ENCODE peak calls at places on chromosomes 11 and 22, in nine cellular contexts. Z is ovary; T is GM12865; S is CD8-positive, alpha-beta T cell; N is HFF-Myc; G is fibroblast of mammary gland; D is HAP-1; M is fibroblast of villous mesenchyme; Q is transverse colon. W is an unnamed sample.

GRCh38 chr11:128908391-128909246 is 17.5 kb downstream of the KCNJ5 start:
- DNase-seq in D (no peak), S (no peak), M (peak), T (no peak), G (peak), Q (peak), N (peak), Z (peak), W (no peak)

GRCh38 chr11:26399336-26399735 is 67.4 kb downstream of the ANO3 start:
- DNase-seq in Q (no peak), G (peak), N (no peak), S (no peak), T (no peak), Z (no peak), M (no peak), D (no peak), W (no peak)

GRCh38 chr22:36737776-36738175 is 34.2 kb upstream of the CACNG2 start:
- DNase-seq in N (no peak), S (no peak), Z (no peak), G (no peak), M (no peak), T (no peak), Q (peak), D (no peak), W (no peak)

GRCh38 chr22:40436460-40437431 is 66.4 kb downstream of the SGSM3 start:
- DNase-seq in D (peak), M (peak), T (peak), G (peak), Q (peak), S (no peak), N (no peak), Z (peak), W (peak)

GRCh38 chr11:34537636-34538035 is 24.0 kb upstream of the ELF5 start:
- DNase-seq in M (no peak), T (no peak), Z (no peak), S (no peak), D (no peak), N (no peak), G (no peak), Q (no peak), W (no peak)

GRCh38 chr11:130068986-130069683 is 559 bp upstream of the APLP2 start:
- DNase-seq in T (no peak), M (peak), Z (no peak), Q (peak), G (peak), N (peak), S (peak), D (peak), W (peak)

GRCh38 chr11:79466411-79466810 is 25.6 kb upstream of the TENM4 start:
- DNase-seq in D (no peak), M (peak), N (peak), Z (no peak), T (no peak), G (peak), S (no peak), Q (no peak), W (no peak)

GRCh38 chr22:43862074-43862881 is at the start of gene SULT4A1:
- DNase-seq in M (no peak), Z (peak), S (no peak), D (no peak), T (no peak), Q (no peak), G (peak), N (no peak), W (no peak)

GRCh38 chr11:2862950-2863618 is 22.5 kb downstream of the CDKN1C start:
- DNase-seq in Z (no peak), M (no peak), Q (no peak), S (no peak), T (no peak), N (no peak), D (no peak), G (no peak), W (no peak)

GRCh38 chr22:48536691-48537591 is 1290.7 kb downstream of the BRD1 start:
- DNase-seq in M (no peak), T (no peak), D (no peak), S (no peak), Z (no peak), N (no peak), Q (no peak), G (no peak), W (no peak)

GRCh38 chr22:35400335-35400680 is 368 bp downstream of the MCM5 start:
- DNase-seq in G (no peak), Z (peak), D (no peak), M (no peak), S (no peak), Q (no peak), N (no peak), T (peak), W (no peak)

GRCh38 chr11:103988595-103988969 is 47.9 kb upstream of the DDI1 start:
- DNase-seq in T (no peak), Q (no peak), S (no peak), M (peak), G (peak), N (no peak), D (peak), Z (no peak), W (no peak)

GRCh38 chr11:68963779-68964178 is 17.0 kb downstream of the MRGPRD start:
- DNase-seq in Z (no peak), D (no peak), T (no peak), S (no peak), M (no peak), Q (peak), G (no peak), N (no peak), W (no peak)

GRCh38 chr22:37226514-37226913 is 14.2 kb upstream of the SSTR3 start:
- DNase-seq in N (no peak), M (no peak), Z (no peak), T (no peak), Q (no peak), D (no peak), S (no peak), G (no peak), W (no peak)

GRCh38 chr22:46649176-46650077 is 29.2 kb downstream of the GRAMD4 start:
- DNase-seq in S (no peak), T (no peak), N (no peak), Q (no peak), Z (no peak), D (no peak), G (peak), M (peak), W (no peak)

GRCh38 chr22:41382610-41383009 is 868 bp downstream of the TEF start:
- DNase-seq in D (no peak), G (no peak), M (no peak), Q (no peak), S (no peak), Z (peak), T (peak), N (no peak), W (no peak)

GRCh38 chr11:29051935-29052334 is 943.7 kb downstream of the METTL15 start:
- DNase-seq in G (no peak), Q (no peak), N (no peak), S (no peak), D (no peak), Z (no peak), T (no peak), M (no peak), W (no peak)

GRCh38 chr11:74282421-74282820 is 29.0 kb downstream of the P4HA3 start:
- DNase-seq in T (no peak), D (no peak), Q (no peak), S (no peak), G (no peak), Z (no peak), N (no peak), M (no peak), W (no peak)

GRCh38 chr11:65524010-65524746 is 705 bp upstream of the SCYL1 start:
- DNase-seq in S (no peak), D (no peak), Z (peak), M (no peak), N (no peak), T (no peak), G (no peak), Q (peak), W (no peak)

GRCh38 chr11:854601-855342 is 12.1 kb downstream of the TSPAN4 start:
- DNase-seq in G (no peak), S (no peak), M (no peak), Q (no peak), T (no peak), Z (no peak), N (no peak), D (no peak), W (no peak)

GRCh38 chr22:35903571-35904331 is 124.9 kb downstream of the RBFOX2 start:
- DNase-seq in Z (no peak), N (no peak), D (no peak), T (no peak), G (no peak), Q (no peak), S (no peak), M (no peak), W (no peak)

GRCh38 chr11:16963316-16963876 is 50.8 kb downstream of the PLEKHA7 start:
- DNase-seq in T (no peak), D (no peak), S (no peak), Z (no peak), N (no peak), G (no peak), M (no peak), Q (no peak), W (no peak)

GRCh38 chr11:125902927-125903752 is at the start of gene PUS3:
- DNase-seq in S (peak), M (peak), N (peak), G (peak), Z (peak), D (peak), Q (peak), T (peak), W (peak)

GRCh38 chr11:125901872-125902271 is 1.1 kb downstream of the PUS3 start:
- DNase-seq in S (no peak), T (no peak), N (no peak), D (no peak), G (no peak), Q (no peak), Z (no peak), M (no peak), W (no peak)

GRCh38 chr11:125902315-125902926 is 585 bp downstream of the PUS3 start:
- DNase-seq in G (peak), S (no peak), N (no peak), M (no peak), Q (no peak), T (no peak), Z (no peak), D (no peak), W (no peak)

GRCh38 chr11:125904678-125905077 is 370 bp downstream of the DDX25 start:
- DNase-seq in G (no peak), Z (no peak), M (no peak), Q (no peak), S (no peak), N (no peak), D (no peak), T (no peak), W (no peak)

DNA sequence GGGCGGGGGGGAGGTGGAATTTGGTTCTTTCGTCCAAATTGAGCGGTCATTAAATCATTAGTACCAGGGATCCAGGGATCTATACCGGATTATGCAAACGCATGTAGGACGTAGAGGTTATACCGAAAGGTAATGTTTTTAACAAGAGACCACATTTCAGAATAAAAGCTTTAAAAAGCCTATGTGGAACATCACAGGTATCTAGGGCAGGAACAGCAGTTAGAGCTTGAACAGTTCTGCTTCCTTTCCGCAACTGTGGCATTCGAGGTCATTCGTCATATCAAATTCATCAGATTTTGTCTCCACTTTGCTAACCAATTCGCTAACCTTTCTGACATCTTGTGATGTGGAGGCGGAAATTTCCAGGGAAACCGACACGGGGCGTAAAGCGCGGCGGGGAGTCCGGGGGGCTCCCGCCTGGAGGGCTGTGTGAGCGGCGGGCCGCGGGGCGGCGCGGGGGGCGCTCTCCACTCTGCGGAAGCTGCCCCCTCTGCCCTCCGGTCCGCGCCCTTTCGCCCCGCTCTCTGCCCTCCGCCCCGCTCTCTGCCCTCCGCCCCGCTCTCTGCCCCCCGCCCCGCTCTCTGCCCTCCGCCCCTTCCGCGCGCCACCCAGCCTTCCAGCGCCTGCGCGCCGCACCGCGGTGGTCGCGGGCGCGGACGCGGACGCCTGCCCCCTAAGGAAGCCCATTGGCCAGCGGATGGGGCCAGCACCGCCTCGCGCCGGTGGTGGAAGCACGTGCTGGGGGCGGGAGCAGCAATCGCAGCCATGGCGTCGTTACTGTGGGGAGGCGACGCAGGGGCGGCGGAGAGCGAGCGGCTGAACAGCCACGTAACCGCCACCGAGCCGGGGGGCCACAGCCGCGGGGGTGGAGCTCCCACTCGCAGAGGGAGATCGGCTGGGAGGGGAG is at the start of gene DDX25:
- DNase-seq in N (no peak), G (no peak), Q (no peak), T (no peak), D (peak), S (no peak), Z (peak), M (no peak), W (no peak)
- H3K4me3 ChIP-seq in N (no peak), G (peak), Q (no peak), T (peak), D (peak), S (peak), Z (peak), M (peak), W (no peak)

GRCh38 chr22:38869663-38870062 is 2.4 kb downstream of the CBX6 start:
- DNase-seq in D (no peak), Q (no peak), G (no peak), M (no peak), N (no peak), S (no peak), T (no peak), Z (no peak), W (no peak)
- H3K4me3 ChIP-seq in D (no peak), Q (no peak), G (no peak), M (no peak), N (peak), S (no peak), T (peak), Z (no peak), W (no peak)

DNA sequence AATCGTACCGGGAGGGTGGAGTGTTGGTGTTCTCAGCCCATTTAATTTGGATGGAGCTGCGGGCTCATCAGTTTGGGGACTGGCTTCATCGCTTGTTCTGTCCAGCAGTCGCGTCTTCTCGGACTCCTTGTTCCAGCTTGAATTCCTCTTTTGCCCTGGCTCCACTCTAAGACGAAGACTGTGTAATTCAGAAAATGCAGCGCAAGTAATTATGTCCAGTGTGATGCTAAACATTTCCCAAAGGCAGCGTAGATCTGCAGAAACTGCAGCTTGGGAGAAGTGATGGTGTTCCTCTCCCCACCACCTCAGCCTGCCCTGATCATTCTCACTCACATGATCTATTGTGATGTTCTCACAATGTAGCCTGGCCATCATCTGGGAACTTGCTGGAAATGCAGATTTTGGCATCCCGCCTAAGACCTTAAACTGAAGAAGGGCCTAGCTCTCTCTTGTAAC is 666 bp downstream of the SLC25A18 start:
- DNase-seq in T (no peak), N (no peak), D (no peak), G (peak), M (peak), Q (peak), Z (no peak), S (no peak), W (no peak)
- H3K4me3 ChIP-seq in T (no peak), N (no peak), D (no peak), G (no peak), M (no peak), Q (no peak), Z (no peak), S (no peak), W (no peak)

DNA sequence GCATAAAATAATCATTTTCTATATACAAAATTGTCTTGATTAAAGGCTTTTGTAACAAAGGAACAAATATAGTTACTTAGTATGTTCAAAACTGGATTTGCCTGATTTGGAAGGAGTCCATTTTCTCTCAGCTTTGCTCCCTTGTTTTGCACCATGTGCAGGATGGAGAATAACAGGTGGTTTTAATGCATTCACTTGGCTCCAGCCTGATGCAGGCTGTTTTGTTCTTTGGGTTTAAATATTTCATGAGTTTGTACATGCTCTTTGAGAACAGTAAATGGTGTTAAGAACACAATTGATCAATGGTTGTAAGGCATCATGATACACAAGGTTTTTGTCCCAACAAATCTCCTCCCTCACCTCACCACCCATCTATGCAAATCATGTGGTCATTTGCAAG is 886.9 kb upstream of the CCDC90B start:
- DNase-seq in D (no peak), T (no peak), S (no peak), N (no peak), Q (no peak), M (no peak), Z (no peak), G (no peak), W (no peak)
- H3K4me3 ChIP-seq in D (no peak), T (no peak), S (no peak), N (no peak), Q (no peak), M (no peak), Z (no peak), G (no peak), W (no peak)

GRCh38 chr22:45238431-45239377 is 2.0 kb downstream of the KIAA0930 start:
- DNase-seq in Q (no peak), N (no peak), M (no peak), D (no peak), T (no peak), G (no peak), Z (no peak), S (no peak), W (no peak)
- H3K4me3 ChIP-seq in Q (no peak), N (peak), M (no peak), D (no peak), T (peak), G (no peak), Z (no peak), S (no peak), W (peak)

GRCh38 chr11:8872017-8872416 is 39.0 kb upstream of the AKIP1 start:
- DNase-seq in S (no peak), T (no peak), D (peak), Q (no peak), Z (peak), N (no peak), G (no peak), M (peak), W (no peak)
- H3K4me3 ChIP-seq in S (no peak), T (no peak), D (no peak), Q (no peak), Z (no peak), N (no peak), G (no peak), M (no peak), W (no peak)

DNA sequence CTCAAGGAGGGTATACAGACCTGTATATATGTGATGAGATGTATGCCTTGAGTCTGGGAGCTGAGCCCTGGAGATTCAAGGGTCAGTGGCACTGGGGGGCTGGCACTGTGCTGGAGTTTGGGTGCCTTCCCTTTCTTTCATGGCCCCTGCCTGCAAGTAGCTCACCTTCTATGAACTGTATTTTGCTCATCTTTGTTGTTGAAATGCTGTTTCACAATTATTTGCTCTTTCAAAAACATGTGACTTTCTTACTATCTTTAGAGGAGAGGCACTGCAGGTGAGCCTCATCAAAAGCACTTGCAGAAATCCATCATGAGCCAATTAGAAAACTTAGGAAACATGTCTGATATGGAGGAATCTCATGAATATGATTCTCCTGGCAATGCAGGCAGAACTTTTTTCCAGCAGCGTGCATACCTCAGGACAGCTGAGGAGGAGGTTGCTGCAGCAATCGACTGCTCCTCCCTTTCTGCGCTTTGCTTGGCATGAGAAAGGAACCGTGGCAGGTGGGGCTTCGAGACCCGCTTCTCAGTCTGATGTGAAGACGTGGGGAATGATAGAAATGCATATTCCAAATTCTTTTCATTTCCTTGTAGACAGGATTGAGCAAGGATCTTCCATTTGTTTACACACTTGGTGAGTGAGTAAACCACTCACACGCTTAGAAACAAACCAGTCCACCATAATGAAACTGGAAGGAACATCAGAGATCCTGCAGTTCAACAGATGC is 178.4 kb upstream of the E2F8 start:
- DNase-seq in M (peak), T (no peak), G (peak), N (no peak), D (no peak), Q (no peak), S (no peak), Z (no peak), W (no peak)
- H3K4me3 ChIP-seq in M (peak), T (no peak), G (no peak), N (no peak), D (no peak), Q (no peak), S (no peak), Z (no peak), W (no peak)

W was measured in GM12864.